ENCODE peak calls at places on chromosomes 12 and 14, in seven cellular contexts. L is NCI-H1092; J is MV-4-11; O is glomerular endothelial cell; H is H1; D is dermis microvascular lymphatic vessel endothelial cell; I is stimulated activated CD4-positive, alpha-beta T cell treated with anti-CD3 and anti-CD28 coated beads, Interleukin-2, amount 100 ng/mL, for 24 hours. Q is an unnamed sample.

GRCh38 chr12:96981053-96981452 is 74.0 kb downstream of the NEDD1 start:
- DNase-seq in L (no peak), D (peak), O (peak), J (peak), I (no peak), H (no peak), Q (peak)

GRCh38 chr12:72077111-72077820 is 138.6 kb downstream of the TPH2 start:
- DNase-seq in J (no peak), H (no peak), O (no peak), L (peak), D (no peak), I (no peak), Q (peak)

GRCh38 chr12:92570056-92570753 is 132.6 kb upstream of the PLEKHG7 start:
- DNase-seq in L (peak), O (peak), D (peak), H (peak), J (peak), I (peak), Q (peak)

GRCh38 chr14:69259531-69260245 is at the start of gene GALNT16:
- DNase-seq in D (peak), J (no peak), O (no peak), L (peak), I (no peak), H (peak), Q (no peak)

GRCh38 chr14:101352567-101352966 is 208.7 kb upstream of the DIO3 start:
- DNase-seq in D (no peak), H (peak), L (no peak), O (no peak), I (no peak), J (no peak), Q (no peak)

GRCh38 chr12:114789276-114789675 is 105.3 kb upstream of the TBX3 start:
- DNase-seq in J (no peak), H (no peak), O (no peak), D (no peak), I (no peak), L (no peak), Q (no peak)

GRCh38 chr12:12557733-12558132 is 4.9 kb downstream of the DUSP16 start:
- DNase-seq in O (no peak), L (no peak), H (no peak), J (no peak), D (no peak), I (no peak), Q (no peak)

GRCh38 chr12:46153267-46153872 is 115.5 kb downstream of the SLC38A1 start:
- DNase-seq in D (peak), I (no peak), J (peak), O (no peak), L (peak), H (no peak), Q (peak)

GRCh38 chr12:67649165-67650126 is 901 bp downstream of the DYRK2 start:
- DNase-seq in L (no peak), I (peak), D (peak), H (peak), J (no peak), O (no peak), Q (peak)

GRCh38 chr14:100545359-100545758 is 41.9 kb downstream of the BEGAIN start:
- DNase-seq in I (no peak), O (no peak), J (no peak), D (no peak), L (no peak), H (no peak), Q (no peak)

GRCh38 chr14:32939254-32940065 is 781 bp downstream of the NPAS3 start:
- DNase-seq in I (no peak), O (no peak), L (peak), J (no peak), H (peak), D (peak), Q (peak)

GRCh38 chr12:15146585-15146984 is 74.6 kb downstream of the RERG start:
- DNase-seq in J (no peak), L (no peak), O (no peak), D (no peak), H (no peak), I (no peak), Q (no peak)

GRCh38 chr12:3421599-3421998 is 69.4 kb upstream of the PRMT8 start:
- DNase-seq in J (no peak), H (no peak), D (no peak), L (no peak), O (no peak), I (no peak), Q (no peak)

GRCh38 chr14:92470215-92470614 is 43.4 kb upstream of the RIN3 start:
- DNase-seq in D (no peak), J (no peak), L (no peak), I (no peak), O (no peak), H (no peak), Q (peak)

GRCh38 chr12:3035171-3035570 is 42.0 kb upstream of the TSPAN9 start:
- DNase-seq in O (no peak), H (no peak), L (no peak), D (peak), J (no peak), I (no peak), Q (no peak)

GRCh38 chr12:24894869-24895268 is 54.0 kb downstream of the BCAT1 start:
- DNase-seq in O (no peak), I (no peak), D (peak), L (no peak), J (no peak), H (no peak), Q (no peak)

GRCh38 chr12:67909091-67909531 is 80.1 kb upstream of the IFNG-AS1 start:
- DNase-seq in L (no peak), J (no peak), I (no peak), H (no peak), O (no peak), D (no peak), Q (peak)

GRCh38 chr12:124203176-124203575 is 91.7 kb upstream of the RFLNA start:
- DNase-seq in O (no peak), I (no peak), H (no peak), D (no peak), J (no peak), L (no peak), Q (no peak)

GRCh38 chr12:105378821-105379400 is 48.4 kb downstream of the C12orf75 start:
- DNase-seq in L (no peak), D (peak), O (no peak), J (no peak), I (no peak), H (peak), Q (peak)

GRCh38 chr12:93714382-93714781 is 37.2 kb downstream of the CRADD start:
- DNase-seq in J (no peak), D (no peak), I (no peak), H (no peak), L (no peak), O (no peak), Q (no peak)

GRCh38 chr12:54398995-54399793 is 14.7 kb upstream of the ZNF385A start:
- DNase-seq in J (peak), H (peak), D (peak), L (peak), I (peak), O (no peak), Q (peak)

GRCh38 chr14:84749191-84749945 is 780.6 kb upstream of the FLRT2 start:
- DNase-seq in D (peak), I (no peak), O (no peak), J (no peak), H (no peak), L (no peak), Q (no peak)

GRCh38 chr14:24673534-24674203 is 39.7 kb upstream of the GZMB start:
- DNase-seq in J (peak), D (no peak), O (no peak), L (no peak), H (no peak), I (peak), Q (no peak)

GRCh38 chr12:49097381-49097780 is 2.8 kb upstream of the DHH start:
- DNase-seq in H (no peak), L (no peak), O (no peak), J (no peak), I (no peak), D (no peak), Q (no peak)

GRCh38 chr12:65125247-65125646 is 4.1 kb upstream of the WIF1 start:
- DNase-seq in J (no peak), H (no peak), D (no peak), O (no peak), I (no peak), L (no peak), Q (no peak)

GRCh38 chr12:105279460-105280056 is 43.6 kb upstream of the APPL2 start:
- DNase-seq in D (peak), J (peak), L (peak), O (no peak), H (peak), I (peak), Q (no peak)

GRCh38 chr14:68610251-68610793 is 182.5 kb downstream of the ZFP36L1 start:
- DNase-seq in L (no peak), H (no peak), J (no peak), O (no peak), D (no peak), I (no peak), Q (peak)

GRCh38 chr14:68317239-68317638 is 475.6 kb downstream of the ZFP36L1 start:
- DNase-seq in L (no peak), H (no peak), O (no peak), D (no peak), J (no peak), I (no peak), Q (no peak)

GRCh38 chr12:124709722-124710656 is 142.6 kb upstream of the NCOR2 start:
- DNase-seq in L (no peak), H (no peak), O (no peak), D (no peak), I (no peak), J (no peak), Q (no peak)

GRCh38 chr14:66827182-66827581 is 319.2 kb downstream of the GPHN start:
- DNase-seq in I (no peak), H (no peak), O (no peak), L (no peak), D (no peak), J (no peak), Q (no peak)

GRCh38 chr12:123559468-123559867 is 24.9 kb upstream of the TMED2 start:
- DNase-seq in J (peak), O (no peak), I (no peak), L (no peak), H (no peak), D (no peak), Q (no peak)

GRCh38 chr14:73745571-73746539 is 31.7 kb upstream of the PNMA1 start:
- DNase-seq in H (no peak), D (no peak), O (no peak), L (no peak), I (no peak), J (no peak), Q (no peak)

Q was measured in PC-3.